ENCODE peak calls at places on chromosomes 7 and 10, in ten cellular contexts. R, D, T, V, F, J, I, M, Q and O are unnamed samples.

GRCh38 chr7:1694981-1695511 is 25.0 kb downstream of the ELFN1 start:
- DNase-seq in T (no peak), V (no peak), I (no peak), F (no peak), J (peak), Q (no peak), M (peak), R (no peak), D (no peak), O (no peak)

GRCh38 chr7:129513546-129513945 is 11.2 kb downstream of the SMKR1 start:
- DNase-seq in M (peak), T (no peak), I (no peak), J (no peak), F (no peak), V (no peak), R (no peak), D (no peak), Q (no peak), O (no peak)

GRCh38 chr7:115009139-115009538 is 87.2 kb downstream of the MDFIC start:
- DNase-seq in F (peak), V (no peak), D (no peak), M (no peak), R (no peak), Q (no peak), T (no peak), I (no peak), J (no peak), O (no peak)

GRCh38 chr10:24849537-24850299 is 102.7 kb downstream of the PRTFDC1 start:
- DNase-seq in F (no peak), Q (no peak), J (no peak), I (no peak), V (no peak), R (no peak), M (no peak), D (peak), T (no peak), O (peak)

GRCh38 chr7:105376901-105377533 is 11.7 kb downstream of the SRPK2 start:
- DNase-seq in D (no peak), V (no peak), Q (no peak), I (no peak), J (no peak), R (no peak), F (no peak), M (no peak), T (no peak), O (no peak)

GRCh38 chr7:84712326-84712725 is 474.5 kb downstream of the SEMA3D start:
- DNase-seq in R (no peak), V (no peak), T (no peak), I (no peak), J (no peak), F (peak), D (no peak), Q (no peak), M (no peak), O (no peak)

GRCh38 chr7:151117565-151117964 is 31.3 kb downstream of the AGAP3 start:
- DNase-seq in I (no peak), F (no peak), D (no peak), V (no peak), Q (no peak), T (no peak), M (peak), R (no peak), J (peak), O (no peak)

GRCh38 chr10:132630666-132631347 is 93.2 kb downstream of the INPP5A start:
- DNase-seq in I (no peak), M (peak), T (no peak), R (no peak), D (no peak), J (peak), F (no peak), Q (peak), V (no peak), O (no peak)

GRCh38 chr10:921471-922414 is 9.8 kb downstream of the LARP4B start:
- DNase-seq in M (no peak), T (peak), I (no peak), V (no peak), D (peak), F (peak), Q (no peak), J (no peak), R (no peak), O (peak)

GRCh38 chr10:103649654-103650423 is 156.3 kb downstream of the NEURL1 start:
- DNase-seq in F (no peak), J (no peak), T (no peak), I (no peak), M (no peak), D (no peak), Q (no peak), V (no peak), R (no peak), O (no peak)

GRCh38 chr7:43701929-43702328 is 27.4 kb downstream of the COA1 start:
- DNase-seq in F (no peak), J (no peak), D (no peak), M (no peak), T (no peak), V (no peak), Q (no peak), R (no peak), I (no peak), O (no peak)

GRCh38 chr10:8048281-8049008 is 6.0 kb upstream of the GATA3 start:
- DNase-seq in D (no peak), J (no peak), R (peak), V (no peak), Q (no peak), T (no peak), I (no peak), M (no peak), F (no peak), O (no peak)

DNA sequence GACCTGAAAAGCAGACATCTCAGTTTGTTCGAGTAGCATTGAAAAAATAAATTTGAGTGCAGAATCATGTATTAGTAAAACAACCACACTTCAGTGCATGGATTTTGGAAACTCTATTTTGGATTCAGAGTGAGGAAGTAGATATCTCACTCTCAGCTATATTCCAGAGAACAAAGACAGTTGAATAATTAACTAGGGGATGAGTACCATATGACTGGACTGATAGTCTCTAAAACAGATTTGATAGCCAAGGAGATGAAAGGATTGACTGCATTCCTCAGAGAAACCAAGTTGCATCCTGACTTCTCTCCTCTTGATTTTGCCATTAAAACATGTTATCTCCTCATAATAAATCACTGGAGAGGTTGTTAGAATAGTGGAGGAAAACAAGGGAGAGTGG is 268.4 kb upstream of the SP4 start:
- DNase-seq in I (no peak), M (no peak), D (no peak), Q (no peak), V (no peak), J (no peak), F (no peak), R (no peak), T (no peak), O (no peak)
- H3K4me3 ChIP-seq in I (no peak), M (no peak), D (no peak), Q (no peak), V (no peak), J (no peak), F (no peak), R (no peak), T (no peak), O (no peak)

DNA sequence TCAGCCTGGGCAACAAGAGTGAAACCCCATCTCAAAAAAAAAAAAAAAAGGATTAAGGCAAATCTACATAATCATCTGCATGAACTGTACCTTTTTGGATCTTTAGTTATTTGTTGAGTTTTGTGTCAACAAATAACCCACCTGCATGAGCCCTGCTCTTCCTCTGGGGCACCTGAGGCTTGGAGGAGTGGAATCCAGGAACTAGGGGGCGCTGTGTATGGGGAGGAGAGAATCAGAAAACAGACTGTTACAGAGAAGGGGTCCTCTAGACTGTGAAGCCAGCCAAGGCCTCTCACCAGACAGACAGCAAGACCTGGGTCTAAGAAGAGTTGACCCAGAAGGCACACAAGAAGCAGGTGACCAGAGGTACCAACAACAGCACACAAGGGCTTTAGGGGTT is 682.8 kb upstream of the NRP1 start:
- DNase-seq in V (no peak), M (no peak), F (no peak), J (no peak), R (no peak), T (no peak), I (no peak), Q (no peak), D (no peak), O (no peak)
- TF ChIP-seq CTCF in V (no peak), M (no peak), F (no peak), J (no peak), R (peak), T (no peak), I (peak), Q (no peak), D (peak), O (no peak)

DNA sequence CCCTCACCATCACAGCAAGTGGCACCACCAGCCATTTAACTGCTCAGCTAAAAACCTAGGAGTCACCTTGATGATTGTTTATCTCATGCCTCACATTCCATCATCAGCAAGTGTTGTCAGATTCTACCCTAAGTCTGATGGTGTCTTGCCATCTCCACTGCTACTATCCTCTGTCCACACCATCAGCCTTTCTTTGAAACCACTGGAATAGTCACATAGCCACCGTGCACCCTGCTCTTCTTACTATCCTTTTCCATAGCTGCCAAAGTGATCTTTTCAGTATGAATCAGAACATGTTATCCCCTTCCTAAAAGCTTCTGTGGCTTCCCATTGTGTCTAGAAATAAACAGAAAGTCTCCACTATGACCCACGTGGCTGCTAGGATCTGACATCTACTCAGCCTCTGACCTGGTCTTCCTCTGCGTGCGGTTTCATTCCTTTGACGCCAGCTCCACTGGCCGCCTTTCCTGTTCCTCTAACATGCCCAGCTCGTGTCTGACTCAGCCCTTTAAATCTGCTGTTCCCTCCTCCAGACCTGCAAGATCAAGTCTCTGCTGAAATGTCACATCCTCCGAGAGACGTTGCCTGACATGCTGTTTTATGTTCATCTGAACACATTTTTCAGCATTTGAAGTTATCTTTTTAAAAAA is 16.5 kb upstream of the CHN2 start:
- DNase-seq in T (no peak), D (peak), M (peak), Q (no peak), I (no peak), F (no peak), J (no peak), R (no peak), V (peak), O (peak)
- H3K4me3 ChIP-seq in T (no peak), D (no peak), M (no peak), Q (no peak), I (no peak), F (no peak), J (no peak), R (no peak), V (no peak), O (no peak)

DNA sequence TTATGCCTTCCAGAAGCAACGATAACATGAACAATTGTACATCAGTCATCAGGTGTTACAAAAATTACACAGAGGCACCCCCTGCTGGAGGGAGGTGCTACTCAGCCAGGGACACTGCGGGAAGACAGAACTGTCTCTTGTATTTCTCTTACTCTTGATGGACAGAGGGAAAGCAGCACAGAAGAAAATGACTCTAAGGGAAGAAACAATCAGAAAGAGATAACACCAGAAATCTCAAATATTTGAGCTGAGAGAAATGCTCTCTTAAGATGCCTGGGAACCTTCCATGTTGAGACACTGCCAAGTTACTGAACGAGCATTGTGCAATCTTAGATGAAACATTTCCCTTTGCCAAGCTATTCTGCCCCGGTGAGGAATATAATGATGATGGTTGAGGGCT is 227.6 kb upstream of the NPSR1 start:
- DNase-seq in Q (peak), T (peak), R (peak), M (no peak), F (peak), V (no peak), I (no peak), J (no peak), D (peak), O (peak)
- TF ChIP-seq CTCF in Q (peak), T (peak), R (peak), M (peak), F (peak), V (no peak), I (peak), J (peak), D (peak), O (peak)

GRCh38 chr10:6141296-6142151 is 52.7 kb downstream of the RBM17 start:
- DNase-seq in D (peak), M (no peak), I (peak), F (peak), Q (no peak), V (peak), R (peak), J (peak), T (no peak), O (peak)

GRCh38 chr10:6140141-6140841 is 51.5 kb downstream of the RBM17 start:
- DNase-seq in V (no peak), Q (no peak), J (peak), M (no peak), R (no peak), T (no peak), D (no peak), I (no peak), F (no peak), O (no peak)

GRCh38 chr10:6139470-6139869 is 50.6 kb downstream of the RBM17 start:
- DNase-seq in Q (no peak), M (no peak), V (no peak), I (no peak), D (no peak), J (peak), F (no peak), R (no peak), T (no peak), O (no peak)

GRCh38 chr10:6142644-6143043 is 53.8 kb downstream of the RBM17 start:
- DNase-seq in I (no peak), V (no peak), T (no peak), R (no peak), F (no peak), D (no peak), M (no peak), Q (no peak), J (peak), O (no peak)

GRCh38 chr10:6140965-6141295 is 52.1 kb downstream of the RBM17 start:
- DNase-seq in T (no peak), R (no peak), J (no peak), I (no peak), F (no peak), M (no peak), D (no peak), Q (no peak), V (peak), O (no peak)
- H3K4me3 ChIP-seq in T (peak), R (peak), J (peak), I (peak), F (peak), M (peak), D (no peak), Q (no peak), V (no peak), O (peak)

GRCh38 chr7:4700577-4701235 is 18.6 kb downstream of the FOXK1 start:
- DNase-seq in M (no peak), F (peak), T (peak), R (no peak), I (no peak), D (peak), V (no peak), J (peak), Q (no peak), O (peak)
- TF ChIP-seq CTCF in M (no peak), F (peak), T (no peak), R (no peak), I (no peak), D (no peak), V (no peak), J (no peak), Q (peak), O (peak)

DNA sequence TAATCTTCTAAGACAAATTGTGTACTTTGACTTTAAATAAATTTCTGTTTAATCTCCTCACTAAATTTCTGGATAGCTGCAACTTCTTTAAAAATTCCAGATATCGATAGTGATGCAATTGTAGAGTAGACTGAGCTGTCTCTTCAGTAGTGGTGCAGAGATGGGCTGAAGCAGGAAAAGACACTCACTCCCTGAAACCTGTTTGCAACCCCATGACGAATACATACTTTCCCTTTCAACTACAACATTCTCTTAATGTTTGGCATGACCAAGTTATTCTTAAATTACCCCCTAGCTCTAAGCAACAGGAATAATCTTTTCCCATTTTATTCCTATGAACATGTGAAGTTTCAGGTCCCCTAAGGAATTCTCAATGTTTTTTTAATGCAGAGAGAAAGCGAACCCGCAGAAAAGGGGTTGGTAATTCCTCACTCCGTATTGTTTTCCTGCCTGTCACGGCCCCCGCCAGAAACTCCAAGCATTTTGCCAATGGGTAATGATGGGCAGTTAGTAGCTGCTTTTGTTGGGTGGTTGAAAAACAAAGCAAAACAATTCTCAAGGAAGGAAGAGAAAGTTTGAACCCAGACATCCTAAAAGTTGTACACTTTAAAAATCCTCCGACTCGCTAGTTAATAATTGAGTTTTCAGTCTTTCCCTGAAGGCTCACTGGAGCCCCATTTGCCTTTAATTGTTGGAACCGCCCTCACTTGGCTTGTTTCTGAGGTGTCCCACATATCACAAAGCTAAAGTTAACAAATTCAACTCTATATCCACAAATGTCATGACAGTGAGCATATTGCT is 1.2 kb downstream of the THSD7A start:
- DNase-seq in M (no peak), J (peak), Q (peak), D (peak), R (no peak), I (no peak), F (peak), T (no peak), V (no peak), O (peak)
- H3K4me3 ChIP-seq in M (peak), J (peak), Q (peak), D (peak), R (peak), I (no peak), F (peak), T (peak), V (peak), O (peak)

GRCh38 chr7:124856299-124856888 is 73.2 kb downstream of the POT1 start:
- DNase-seq in Q (peak), F (peak), V (no peak), R (no peak), T (no peak), M (no peak), J (no peak), D (peak), I (peak), O (peak)
- TF ChIP-seq CTCF in Q (peak), F (peak), V (no peak), R (peak), T (peak), M (peak), J (peak), D (peak), I (peak), O (peak)

DNA sequence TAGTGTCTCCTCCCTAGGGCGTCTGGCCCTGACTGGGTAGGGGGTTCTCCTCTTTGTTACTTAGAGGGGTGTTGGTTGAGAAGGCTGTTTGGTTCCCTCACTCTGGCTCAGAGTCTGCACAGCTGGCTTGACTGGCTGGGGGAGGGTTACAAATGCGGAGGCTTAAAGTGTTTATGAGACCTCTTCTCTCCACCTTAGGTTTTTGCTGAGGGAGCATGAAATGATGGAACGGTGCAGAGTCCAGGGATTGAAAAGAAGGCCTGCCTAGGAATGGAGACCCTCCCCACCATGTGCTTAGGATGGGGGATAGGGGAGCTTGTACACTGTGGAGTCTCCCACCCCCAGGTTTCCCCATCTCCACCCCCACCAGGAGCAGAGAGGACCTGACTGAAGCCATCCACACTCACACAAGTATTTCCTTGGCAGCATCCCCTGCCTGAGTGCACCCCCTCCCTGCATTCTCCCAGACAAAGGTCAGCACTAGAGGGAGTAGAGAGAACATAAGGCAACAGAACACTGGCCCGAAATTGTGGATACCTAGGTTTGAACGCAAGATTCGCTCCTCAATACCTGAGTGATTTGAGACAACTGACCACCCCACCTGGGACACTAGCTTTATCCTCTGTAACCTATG is 1.7 kb upstream of the LDB1 start:
- DNase-seq in F (peak), R (no peak), I (no peak), T (no peak), Q (peak), D (no peak), J (no peak), M (no peak), V (no peak), O (peak)
- H3K4me3 ChIP-seq in F (peak), R (no peak), I (peak), T (peak), Q (peak), D (no peak), J (no peak), M (peak), V (no peak), O (no peak)